ENCODE peak calls at places on chromosomes 7 and 10, in seven cellular contexts. D is GM12891, X is HepG2, I is K562, P is SK-N-SH, H is H1, V is GM12878. R is an unnamed sample.

GRCh38 chr7:19648791-19649190 is 60.0 kb downstream of the POLR1F start:
- DNase-seq in D (no peak), X (no peak), I (no peak), P (no peak), H (no peak), V (no peak), R (no peak)

GRCh38 chr10:14781763-14782162 is 7.1 kb upstream of the FAM107B start:
- DNase-seq in D (no peak), X (no peak), I (no peak), P (no peak), H (no peak), V (no peak), R (no peak)

GRCh38 chr7:28458732-28459131 is 46.4 kb downstream of the CREB5 start:
- DNase-seq in D (no peak), X (no peak), I (peak), P (no peak), H (no peak), V (no peak), R (no peak)

GRCh38 chr7:39069886-39070881 is 92.5 kb downstream of the POU6F2 start:
- DNase-seq in D (no peak), X (no peak), I (no peak), P (no peak), H (no peak), V (no peak), R (no peak)

GRCh38 chr7:68206946-68207485 is 1210.4 kb downstream of the TYW1 start:
- DNase-seq in D (no peak), X (no peak), I (no peak), P (no peak), H (no peak), V (no peak), R (no peak)

GRCh38 chr10:73650537-73651331 is 5.1 kb downstream of the SYNPO2L start:
- DNase-seq in D (no peak), X (no peak), I (no peak), P (no peak), H (no peak), V (peak), R (no peak)

GRCh38 chr7:158843775-158844174 is 12.6 kb upstream of the DYNC2I1 start:
- DNase-seq in D (no peak), X (no peak), I (no peak), P (no peak), H (no peak), V (no peak), R (no peak)

GRCh38 chr10:68049289-68050078 is 25.6 kb downstream of the HERC4 start:
- DNase-seq in D (no peak), X (peak), I (no peak), P (no peak), H (no peak), V (no peak), R (no peak)

GRCh38 chr10:110311357-110311949 is 6.7 kb upstream of the SMNDC1 start:
- DNase-seq in D (no peak), X (peak), I (peak), P (peak), H (no peak), V (peak), R (no peak)

GRCh38 chr7:22866965-22867364 is 44.3 kb upstream of the TOMM7 start:
- DNase-seq in D (no peak), X (no peak), I (no peak), P (no peak), H (no peak), V (no peak), R (no peak)

GRCh38 chr10:44513592-44513991 is 128.7 kb upstream of the CXCL12 start:
- DNase-seq in D (no peak), X (no peak), I (no peak), P (peak), H (no peak), V (no peak), R (no peak)

GRCh38 chr7:34392972-34393371 is 265.0 kb upstream of the NPSR1 start:
- DNase-seq in D (no peak), X (no peak), I (no peak), P (no peak), H (no peak), V (no peak), R (no peak)

GRCh38 chr10:77940627-77941026 is 14.1 kb upstream of the DLG5 start:
- DNase-seq in D (no peak), X (no peak), I (no peak), P (no peak), H (no peak), V (no peak), R (no peak)

GRCh38 chr10:77946084-77946483 is 19.5 kb upstream of the DLG5 start:
- DNase-seq in D (no peak), X (no peak), I (no peak), P (no peak), H (no peak), V (no peak), R (no peak)

GRCh38 chr10:77940225-77940624 is 13.7 kb upstream of the DLG5 start:
- DNase-seq in D (no peak), X (no peak), I (no peak), P (no peak), H (no peak), V (no peak), R (no peak)

GRCh38 chr10:77941790-77942189 is 15.2 kb upstream of the DLG5 start:
- DNase-seq in D (no peak), X (no peak), I (no peak), P (no peak), H (no peak), V (no peak), R (no peak)

DNA sequence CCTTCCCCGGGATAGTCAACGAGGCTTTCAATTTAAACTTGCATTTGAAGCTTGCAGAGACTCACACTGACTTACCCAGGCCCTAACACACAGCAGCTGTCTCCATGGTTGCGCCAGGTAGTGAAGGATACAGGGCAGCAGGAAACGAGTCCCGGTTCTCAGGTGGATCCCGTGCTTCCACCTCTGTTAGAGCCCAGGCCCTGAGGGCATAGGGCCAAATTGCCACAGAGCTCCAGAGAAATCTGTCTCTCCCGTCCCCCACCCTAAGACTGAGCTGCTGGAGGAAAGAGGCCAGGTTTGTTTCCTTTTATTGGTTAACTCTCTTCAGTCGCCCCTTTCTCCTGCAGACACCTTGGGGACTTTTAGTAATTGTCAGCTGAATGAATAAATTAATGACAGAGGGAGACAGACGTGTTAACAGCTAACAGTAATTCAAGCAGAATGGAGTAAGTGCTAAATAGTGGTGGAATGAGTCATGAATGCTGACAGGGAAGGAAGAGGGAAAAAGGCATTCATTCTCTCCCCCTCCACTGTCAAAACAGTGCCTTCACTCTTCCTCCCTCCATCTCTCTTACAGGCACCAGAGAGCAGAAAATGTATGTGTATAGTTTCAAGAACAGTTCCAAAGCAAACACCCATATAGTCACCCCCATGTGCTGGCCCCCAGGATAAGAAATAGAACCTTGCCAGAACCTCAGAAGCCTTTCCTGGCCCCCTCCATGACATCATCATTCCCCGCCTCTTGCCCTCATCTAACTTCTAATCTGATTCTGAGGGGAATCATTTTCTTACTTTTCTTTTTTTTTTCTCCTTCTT is 16.7 kb upstream of the DLG5 start:
- DNase-seq in D (no peak), X (peak), I (peak), P (no peak), H (no peak), V (no peak), R (no peak)
- TF ChIP-seq POLR2AphosphoS5 in D (no peak), X (no peak), I (no peak), P (no peak), H (no peak), V (no peak), R (no peak)

GRCh38 chr7:96503597-96503996 is 181.7 kb upstream of the SLC25A13 start:
- DNase-seq in D (no peak), X (no peak), I (no peak), P (no peak), H (no peak), V (no peak), R (no peak)

DNA sequence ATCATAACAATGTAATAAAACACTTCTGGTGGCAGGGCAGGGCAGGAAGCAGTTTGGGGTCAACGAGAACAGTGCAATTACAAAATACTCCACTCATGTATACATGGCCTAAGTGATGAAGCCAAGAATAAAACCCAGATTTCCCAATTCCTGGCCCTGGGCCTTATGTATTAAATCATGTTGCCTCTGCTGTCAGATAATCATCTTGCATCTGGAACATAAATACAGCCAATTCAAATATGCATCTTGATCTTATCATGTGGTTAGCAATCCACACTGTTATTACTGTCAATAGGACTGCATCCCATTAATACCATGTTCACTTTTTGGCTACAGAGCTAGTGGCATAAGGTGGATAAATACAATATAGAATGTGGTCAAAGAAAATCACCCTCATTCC is 186.5 kb upstream of the SLC25A13 start:
- DNase-seq in D (no peak), X (no peak), I (no peak), P (peak), H (no peak), V (no peak), R (no peak)
- TF ChIP-seq TAF1 in D (no peak), X (no peak), I (no peak), P (no peak), H (no peak), V (no peak), R (no peak)

GRCh38 chr10:28020080-28020860 is 21.4 kb upstream of the ODAD2 start:
- DNase-seq in D (no peak), X (no peak), I (no peak), P (no peak), H (no peak), V (no peak), R (no peak)
- TF ChIP-seq POLR2AphosphoS5 in D (no peak), X (no peak), I (no peak), P (no peak), H (no peak), V (no peak), R (no peak)

GRCh38 chr7:18290223-18290622 is 205.3 kb upstream of the HDAC9 start:
- DNase-seq in D (no peak), X (no peak), I (no peak), P (no peak), H (no peak), V (no peak), R (no peak)
- TF ChIP-seq TAF1 in D (no peak), X (no peak), I (no peak), P (no peak), H (no peak), V (no peak), R (no peak)

DNA sequence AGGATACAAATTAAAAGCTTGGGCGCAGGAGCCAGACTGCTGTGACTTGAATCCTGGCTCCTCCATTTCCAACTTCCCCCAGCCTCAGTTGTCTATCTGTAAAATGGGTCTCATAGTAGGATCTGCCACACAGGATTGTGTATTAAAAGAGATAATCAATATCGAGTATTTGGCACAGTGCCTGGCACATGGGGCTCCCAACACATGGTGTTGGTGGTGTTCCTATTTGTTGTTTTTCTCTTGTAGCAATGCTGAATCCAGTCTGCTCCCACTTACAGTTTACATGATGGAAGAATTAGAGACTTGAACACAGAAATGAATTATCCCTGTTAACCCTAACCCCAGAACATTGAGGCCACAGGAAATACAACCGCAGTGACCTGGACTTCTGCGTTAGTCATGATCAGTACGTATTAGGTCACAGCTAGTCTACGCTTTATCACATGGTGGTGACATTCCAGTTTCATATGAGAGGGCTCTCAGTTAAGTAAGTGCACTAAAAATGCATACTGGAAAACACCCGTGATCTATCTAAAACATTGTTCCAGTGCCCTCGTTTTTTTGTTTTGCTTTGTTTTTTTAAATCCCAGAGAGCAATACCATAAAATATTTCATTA is 169.5 kb upstream of the KLF14 start:
- DNase-seq in D (no peak), X (no peak), I (peak), P (no peak), H (no peak), V (no peak), R (no peak)
- TF ChIP-seq POLR2AphosphoS5 in D (no peak), X (no peak), I (no peak), P (peak), H (no peak), V (no peak), R (no peak)

GRCh38 chr7:42876182-42877068 is 35.4 kb downstream of the C7orf25 start:
- DNase-seq in D (peak), X (peak), I (peak), P (peak), H (no peak), V (no peak), R (no peak)

GRCh38 chr7:42880392-42880791 is 31.5 kb downstream of the C7orf25 start:
- DNase-seq in D (no peak), X (no peak), I (no peak), P (no peak), H (no peak), V (no peak), R (no peak)

GRCh38 chr7:42878303-42878702 is 33.6 kb downstream of the C7orf25 start:
- DNase-seq in D (no peak), X (no peak), I (no peak), P (no peak), H (no peak), V (no peak), R (no peak)

GRCh38 chr7:42877852-42878251 is 34.0 kb downstream of the C7orf25 start:
- DNase-seq in D (no peak), X (no peak), I (no peak), P (no peak), H (no peak), V (no peak), R (no peak)
- TF ChIP-seq TAF1 in D (no peak), X (no peak), I (no peak), P (no peak), H (no peak), V (no peak), R (no peak)

GRCh38 chr10:45592926-45593325 is 79.6 kb downstream of the ZFAND4 start:
- DNase-seq in D (no peak), X (no peak), I (no peak), P (no peak), H (no peak), V (no peak), R (no peak)

GRCh38 chr10:45591262-45591661 is 81.3 kb downstream of the ZFAND4 start:
- DNase-seq in D (no peak), X (no peak), I (no peak), P (no peak), H (no peak), V (no peak), R (no peak)

GRCh38 chr10:45593938-45594275 is 78.7 kb downstream of the ZFAND4 start:
- DNase-seq in D (no peak), X (no peak), I (no peak), P (no peak), H (no peak), V (no peak), R (no peak)

GRCh38 chr10:45594276-45595157 is 78.1 kb downstream of the ZFAND4 start:
- DNase-seq in D (peak), X (peak), I (peak), P (peak), H (peak), V (peak), R (peak)

DNA sequence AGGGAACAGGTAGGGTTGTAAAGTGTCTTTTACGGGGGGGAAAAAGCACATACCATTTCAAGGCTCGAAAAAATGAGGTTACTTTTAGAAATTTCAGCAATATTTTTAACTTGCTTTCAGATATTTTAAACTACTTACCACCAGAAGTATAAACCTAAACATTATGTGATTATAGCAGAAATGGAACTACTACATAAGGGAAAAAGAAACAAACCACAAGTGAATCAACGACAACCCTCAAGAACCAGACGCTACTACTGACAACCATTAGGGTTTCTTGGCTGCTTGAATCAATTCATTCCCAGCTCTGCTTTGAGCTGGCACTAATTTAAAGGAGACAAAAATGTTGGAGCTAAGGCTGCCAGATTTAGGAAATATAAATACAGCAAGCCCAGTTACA is 80.1 kb downstream of the ZFAND4 start:
- DNase-seq in D (no peak), X (no peak), I (no peak), P (no peak), H (no peak), V (no peak), R (no peak)
- TF ChIP-seq POLR2AphosphoS5 in D (no peak), X (no peak), I (no peak), P (no peak), H (no peak), V (no peak), R (no peak)